ENCODE peak calls at places on chromosomes 13 and 19, in eight cellular contexts. H, U, X, Z, Y, D, R and P are unnamed samples.

GRCh38 chr13:100625447-100625846 is 36.9 kb upstream of the GGACT start:
- DNase-seq in H (no peak), U (no peak), X (no peak), Z (no peak), Y (no peak), D (no peak), R (no peak), P (no peak)

GRCh38 chr13:66996503-66996902 is 233.6 kb downstream of the PCDH9 start:
- DNase-seq in H (peak), U (no peak), X (no peak), Z (no peak), Y (no peak), D (no peak), R (no peak), P (no peak)

GRCh38 chr19:35354898-35355297 is 3.4 kb upstream of the FFAR3 start:
- DNase-seq in H (no peak), U (no peak), X (no peak), Z (no peak), Y (no peak), D (no peak), R (no peak), P (no peak)

GRCh38 chr19:36409841-36410240 is 8.6 kb downstream of the ZFP82 start:
- DNase-seq in H (no peak), U (no peak), X (no peak), Z (no peak), Y (no peak), D (no peak), R (no peak), P (no peak)

GRCh38 chr13:79898996-79899395 is 418.0 kb downstream of the NDFIP2 start:
- DNase-seq in H (peak), U (no peak), X (no peak), Z (no peak), Y (no peak), D (no peak), R (no peak), P (no peak)

GRCh38 chr13:31051999-31052398 is 109.7 kb downstream of the HSPH1 start:
- DNase-seq in H (peak), U (no peak), X (no peak), Z (no peak), Y (no peak), D (no peak), R (peak), P (no peak)

GRCh38 chr19:15463865-15464371 is 426 bp downstream of the RASAL3 start:
- DNase-seq in H (no peak), U (no peak), X (no peak), Z (peak), Y (no peak), D (no peak), R (no peak), P (no peak)

GRCh38 chr13:94054159-94054558 is 425.3 kb downstream of the DCT start:
- DNase-seq in H (no peak), U (no peak), X (no peak), Z (no peak), Y (no peak), D (no peak), R (no peak), P (no peak)

GRCh38 chr19:670609-671075 is 5.5 kb upstream of the FSTL3 start:
- DNase-seq in H (no peak), U (no peak), X (no peak), Z (no peak), Y (no peak), D (no peak), R (no peak), P (no peak)

GRCh38 chr13:106118050-106118449 is 417.4 kb downstream of the EFNB2 start:
- DNase-seq in H (peak), U (no peak), X (no peak), Z (no peak), Y (no peak), D (no peak), R (no peak), P (no peak)

GRCh38 chr13:43388282-43389034 is 365.1 kb downstream of the DNAJC15 start:
- DNase-seq in H (no peak), U (no peak), X (no peak), Z (no peak), Y (peak), D (no peak), R (no peak), P (no peak)

GRCh38 chr13:45219938-45220375 is 19.1 kb upstream of the KCTD4 start:
- DNase-seq in H (peak), U (peak), X (no peak), Z (no peak), Y (no peak), D (no peak), R (no peak), P (no peak)

GRCh38 chr13:27954406-27954851 is 14.7 kb downstream of the CDX2 start:
- DNase-seq in H (no peak), U (no peak), X (no peak), Z (peak), Y (peak), D (peak), R (peak), P (no peak)

GRCh38 chr13:98480915-98481510 is 95.9 kb downstream of the STK24 start:
- DNase-seq in H (peak), U (no peak), X (no peak), Z (no peak), Y (no peak), D (no peak), R (no peak), P (no peak)

GRCh38 chr19:54434862-54435174 is 14.2 kb upstream of the LENG8 start:
- DNase-seq in H (no peak), U (no peak), X (no peak), Z (no peak), Y (no peak), D (no peak), R (no peak), P (no peak)

GRCh38 chr19:13428352-13428751 is 77.9 kb downstream of the CACNA1A start:
- DNase-seq in H (peak), U (peak), X (no peak), Z (no peak), Y (no peak), D (no peak), R (no peak), P (no peak)

GRCh38 chr19:1591421-1592022 is 1.1 kb downstream of the MBD3 start:
- DNase-seq in H (no peak), U (no peak), X (no peak), Z (no peak), Y (no peak), D (no peak), R (peak), P (no peak)

GRCh38 chr13:45367358-45367757 is 26.4 kb upstream of the TPT1 start:
- DNase-seq in H (peak), U (peak), X (no peak), Z (peak), Y (peak), D (no peak), R (no peak), P (no peak)

GRCh38 chr13:91313103-91313502 is 34.4 kb upstream of the MIR17HG start:
- DNase-seq in H (peak), U (no peak), X (no peak), Z (no peak), Y (no peak), D (no peak), R (peak), P (no peak)

GRCh38 chr13:33891196-33891742 is 73.3 kb downstream of the RFC3 start:
- DNase-seq in H (no peak), U (no peak), X (no peak), Z (no peak), Y (no peak), D (no peak), R (no peak), P (no peak)

GRCh38 chr19:57363734-57364181 is 407 bp downstream of the TRAPPC2B start:
- DNase-seq in H (peak), U (no peak), X (no peak), Z (no peak), Y (no peak), D (no peak), R (no peak), P (no peak)

GRCh38 chr13:50243926-50244325 is 228.7 kb downstream of the KCNRG start:
- DNase-seq in H (no peak), U (no peak), X (no peak), Z (no peak), Y (no peak), D (no peak), R (no peak), P (no peak)

GRCh38 chr19:29211562-29212416 is 1.2 kb downstream of the UQCRFS1 start:
- DNase-seq in H (peak), U (no peak), X (no peak), Z (no peak), Y (no peak), D (no peak), R (no peak), P (no peak)

GRCh38 chr19:45598267-45599011 is 3.6 kb downstream of the GPR4 start:
- DNase-seq in H (no peak), U (no peak), X (peak), Z (no peak), Y (no peak), D (no peak), R (no peak), P (no peak)

GRCh38 chr19:44113784-44114390 is 688 bp downstream of the ZNF225 start:
- DNase-seq in H (peak), U (no peak), X (peak), Z (peak), Y (peak), D (no peak), R (peak), P (no peak)

GRCh38 chr13:33199282-33199850 is 86.2 kb downstream of the STARD13 start:
- DNase-seq in H (no peak), U (no peak), X (no peak), Z (no peak), Y (no peak), D (no peak), R (no peak), P (no peak)

GRCh38 chr13:94090773-94091172 is 388.7 kb downstream of the DCT start:
- DNase-seq in H (peak), U (no peak), X (no peak), Z (no peak), Y (no peak), D (no peak), R (no peak), P (no peak)

GRCh38 chr13:43072394-43072793 is 49.0 kb downstream of the DNAJC15 start:
- DNase-seq in H (no peak), U (no peak), X (no peak), Z (no peak), Y (no peak), D (no peak), R (no peak), P (no peak)

GRCh38 chr19:1472227-1473055 is 6.6 kb downstream of the C19orf25 start:
- DNase-seq in H (no peak), U (no peak), X (no peak), Z (no peak), Y (no peak), D (no peak), R (no peak), P (no peak)

GRCh38 chr19:29517412-29517811 is 8.4 kb upstream of the VSTM2B start:
- DNase-seq in H (no peak), U (no peak), X (no peak), Z (no peak), Y (no peak), D (no peak), R (no peak), P (no peak)

GRCh38 chr19:38233740-38234251 is 9.8 kb upstream of the DPF1 start:
- DNase-seq in H (peak), U (no peak), X (peak), Z (peak), Y (peak), D (peak), R (peak), P (peak)

GRCh38 chr13:49213539-49213938 is 6.6 kb upstream of the MLNR start:
- DNase-seq in H (no peak), U (no peak), X (no peak), Z (no peak), Y (no peak), D (no peak), R (no peak), P (no peak)

GRCh38 chr19:46745030-46745429 is 827 bp upstream of the FKRP start:
- DNase-seq in H (no peak), U (no peak), X (no peak), Z (no peak), Y (no peak), D (no peak), R (no peak), P (no peak)

GRCh38 chr19:50417138-50417849 is 1.4 kb upstream of the SPIB start:
- DNase-seq in H (no peak), U (no peak), X (no peak), Z (peak), Y (peak), D (no peak), R (no peak), P (no peak)

GRCh38 chr19:40410030-40410389 is 3.2 kb downstream of the PRX start:
- DNase-seq in H (no peak), U (no peak), X (no peak), Z (no peak), Y (no peak), D (no peak), R (peak), P (no peak)

GRCh38 chr13:98847780-98848179 is 95.3 kb upstream of the SLC15A1 start:
- DNase-seq in H (no peak), U (no peak), X (no peak), Z (no peak), Y (no peak), D (no peak), R (peak), P (no peak)

GRCh38 chr13:46211521-46212351 is at the start of gene LRRC63:
- DNase-seq in H (no peak), U (no peak), X (peak), Z (peak), Y (peak), D (peak), R (peak), P (peak)

GRCh38 chr13:50320297-50320862 is 305.1 kb downstream of the KCNRG start:
- DNase-seq in H (peak), U (no peak), X (no peak), Z (no peak), Y (no peak), D (no peak), R (no peak), P (no peak)

GRCh38 chr19:34666958-34667265 is 10.0 kb downstream of the SCGB2B2 start:
- DNase-seq in H (no peak), U (no peak), X (no peak), Z (no peak), Y (no peak), D (no peak), R (no peak), P (no peak)

GRCh38 chr19:39479916-39480315 is 722 bp upstream of the TIMM50 start:
- DNase-seq in H (no peak), U (no peak), X (no peak), Z (no peak), Y (no peak), D (no peak), R (no peak), P (no peak)

GRCh38 chr13:102591988-102592781 is 4.6 kb upstream of the TPP2 start:
- DNase-seq in H (peak), U (no peak), X (peak), Z (peak), Y (peak), D (peak), R (peak), P (peak)
- TF ChIP-seq CTCF in H (peak), U (peak), X (peak), Z (no peak), Y (peak), D (peak), R (peak), P (peak)

GRCh38 chr13:58994778-58995177 is 1169.0 kb downstream of the DIAPH3 start:
- DNase-seq in H (no peak), U (no peak), X (no peak), Z (no peak), Y (no peak), D (no peak), R (no peak), P (no peak)
- TF ChIP-seq CTCF in H (no peak), U (no peak), X (peak), Z (no peak), Y (no peak), D (peak), R (peak), P (no peak)

GRCh38 chr19:55809381-55810058 is 22.3 kb downstream of the NLRP11 start:
- DNase-seq in H (peak), U (peak), X (peak), Z (peak), Y (peak), D (no peak), R (peak), P (no peak)
- TF ChIP-seq CTCF in H (peak), U (peak), X (peak), Z (no peak), Y (peak), D (peak), R (peak), P (no peak)

DNA sequence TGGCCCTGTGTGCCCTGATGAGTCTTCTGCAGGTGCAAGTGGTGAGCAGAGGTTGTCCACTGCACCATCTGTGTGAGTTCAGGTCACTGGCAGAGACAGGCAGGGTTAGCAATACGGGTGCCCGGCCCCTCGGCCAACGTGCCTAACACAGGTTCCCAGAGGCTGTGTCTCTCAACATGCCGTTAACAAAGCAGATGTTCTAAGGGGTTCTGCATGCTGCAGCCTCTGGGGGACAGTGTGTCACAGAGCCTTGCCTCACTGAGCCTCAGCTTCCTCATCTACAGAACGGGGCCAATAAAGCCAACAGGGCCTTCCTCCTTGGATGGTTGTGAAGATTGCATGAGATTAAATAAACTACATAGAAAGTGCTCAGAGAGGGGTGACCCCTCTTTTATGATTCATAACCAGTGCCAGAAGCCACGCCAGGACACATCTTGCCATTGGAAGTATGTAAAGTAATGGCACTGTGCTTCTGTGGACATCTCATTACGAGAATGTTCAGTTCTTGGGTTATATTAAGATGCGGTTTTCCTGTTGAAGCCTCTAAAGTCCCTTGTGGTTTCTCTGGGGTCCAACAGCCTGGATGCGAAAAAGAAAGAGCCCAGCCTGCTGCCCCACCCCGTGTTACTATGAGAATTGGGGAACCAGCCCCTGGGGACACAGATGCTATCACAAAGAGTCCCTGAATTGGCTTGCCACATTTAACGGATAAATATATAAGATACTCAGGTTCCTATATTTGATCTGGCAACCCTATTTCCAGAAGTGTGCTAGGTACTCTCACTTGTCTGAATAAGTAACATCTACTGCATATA is 11.2 kb upstream of the ARHGEF18 start:
- DNase-seq in H (no peak), U (no peak), X (no peak), Z (peak), Y (no peak), D (no peak), R (no peak), P (no peak)
- TF ChIP-seq CTCF in H (no peak), U (no peak), X (no peak), Z (no peak), Y (no peak), D (no peak), R (no peak), P (no peak)

GRCh38 chr19:30649149-30649548 is 277.0 kb downstream of the ZNF536 start:
- DNase-seq in H (no peak), U (no peak), X (no peak), Z (no peak), Y (no peak), D (no peak), R (no peak), P (no peak)

GRCh38 chr19:30649934-30650614 is 277.9 kb downstream of the ZNF536 start:
- DNase-seq in H (peak), U (peak), X (peak), Z (no peak), Y (peak), D (peak), R (peak), P (no peak)

GRCh38 chr19:30647891-30648290 is 275.7 kb downstream of the ZNF536 start:
- DNase-seq in H (no peak), U (no peak), X (no peak), Z (no peak), Y (no peak), D (no peak), R (no peak), P (no peak)

GRCh38 chr19:30646806-30647205 is 274.6 kb downstream of the ZNF536 start:
- DNase-seq in H (no peak), U (no peak), X (no peak), Z (no peak), Y (no peak), D (no peak), R (peak), P (no peak)

GRCh38 chr19:30648321-30648720 is 276.1 kb downstream of the ZNF536 start:
- DNase-seq in H (peak), U (no peak), X (no peak), Z (no peak), Y (no peak), D (no peak), R (no peak), P (no peak)
- TF ChIP-seq CTCF in H (no peak), U (no peak), X (no peak), Z (no peak), Y (no peak), D (no peak), R (no peak), P (no peak)

DNA sequence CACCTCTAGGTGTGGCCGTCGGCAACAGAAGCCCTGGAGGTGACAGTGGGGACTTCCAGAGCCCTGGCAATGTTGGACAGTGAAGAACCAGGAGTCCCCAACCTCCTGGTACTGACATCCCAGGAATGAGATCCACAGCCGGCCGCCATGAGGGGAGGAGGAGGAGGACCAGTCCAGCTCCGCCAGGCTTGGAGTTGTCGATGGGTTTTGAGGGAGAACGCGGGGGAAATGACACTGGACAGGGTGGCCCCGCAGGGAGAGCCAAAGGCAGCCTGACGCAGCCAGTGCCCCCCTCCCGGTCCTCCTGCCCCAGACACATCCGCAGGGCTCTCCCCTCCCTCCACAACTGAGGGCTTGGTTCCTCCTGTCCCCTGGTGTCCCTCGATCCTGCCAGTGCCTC is 57.9 kb downstream of the SPACA7 start:
- DNase-seq in H (no peak), U (no peak), X (no peak), Z (no peak), Y (no peak), D (peak), R (no peak), P (no peak)
- TF ChIP-seq CTCF in H (no peak), U (no peak), X (no peak), Z (no peak), Y (no peak), D (no peak), R (no peak), P (no peak)

DNA sequence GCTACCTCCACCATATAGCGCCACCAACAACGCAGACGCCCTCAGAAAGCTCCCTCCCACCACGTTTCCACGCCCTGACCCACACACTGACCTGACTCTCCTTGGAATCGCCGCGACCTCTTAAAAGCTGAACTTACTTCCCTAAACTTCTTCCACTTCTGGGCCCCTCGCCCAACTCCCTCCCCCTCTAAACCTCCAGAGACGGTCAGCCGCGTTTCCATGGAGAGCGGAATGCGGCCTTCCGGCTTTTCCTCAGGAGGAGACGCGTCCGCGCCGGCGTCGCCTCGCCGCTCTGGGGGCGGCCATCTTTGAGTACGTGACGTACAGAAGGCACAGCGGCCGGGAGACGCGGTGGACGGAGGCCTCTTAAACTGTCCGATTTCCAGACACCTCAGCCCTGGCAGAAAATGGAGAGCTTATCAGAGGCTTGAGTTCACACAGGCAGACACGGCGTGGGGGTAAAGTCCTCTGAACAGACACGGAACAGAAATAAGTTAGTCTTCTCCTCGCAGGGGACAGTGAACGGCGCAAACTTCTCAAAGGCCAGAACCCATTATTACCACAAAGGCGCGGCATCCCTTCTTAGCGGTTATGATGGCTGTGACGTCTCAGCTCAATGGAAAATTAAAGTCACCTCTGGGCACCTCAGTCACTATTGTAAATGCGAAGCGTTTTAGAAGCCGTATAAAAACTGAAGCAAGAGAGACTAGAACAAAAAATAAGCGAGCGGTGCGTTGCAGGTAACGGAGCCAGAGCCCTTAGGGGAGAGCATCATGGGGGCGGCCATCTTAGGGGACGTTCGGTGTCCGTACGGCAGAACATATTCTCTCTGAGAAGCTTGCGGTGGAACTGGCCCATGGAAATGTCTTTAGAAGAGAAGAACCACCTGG is at the start of gene ZNF432:
- DNase-seq in H (peak), U (peak), X (peak), Z (peak), Y (peak), D (peak), R (peak), P (peak)
- TF ChIP-seq CTCF in H (no peak), U (no peak), X (no peak), Z (no peak), Y (no peak), D (no peak), R (no peak), P (no peak)